ENCODE peak calls at places on chromosome 21, in five cellular contexts. Y is H9, Q is neuronal stem cell, M is H1, R is trophoblast cell. U is an unnamed sample.

GRCh38 chr21:17537299-17537698 is 24.5 kb downstream of the CXADR start:
- DNase-seq in Q (no peak), M (no peak), R (peak), Y (no peak), U (peak)

GRCh38 chr21:34498623-34499022 is 13.4 kb downstream of the KCNE1 start:
- DNase-seq in R (no peak), Y (no peak), Q (no peak), M (no peak), U (peak)

GRCh38 chr21:45297329-45297728 is 9.6 kb upstream of the POFUT2 start:
- DNase-seq in Y (no peak), Q (no peak), M (no peak), R (no peak), U (no peak)

GRCh38 chr21:29072873-29073221 is 601 bp downstream of the CCT8 start:
- DNase-seq in Y (no peak), M (no peak), Q (no peak), R (peak), U (peak)

GRCh38 chr21:36852293-36852692 is 114.2 kb downstream of the HLCS start:
- DNase-seq in M (no peak), R (no peak), Q (no peak), Y (no peak), U (no peak)

GRCh38 chr21:33966324-33966949 is 50.8 kb upstream of the ATP5PO start:
- DNase-seq in M (peak), Y (no peak), Q (no peak), R (no peak), U (no peak)

GRCh38 chr21:43721225-43721605 is 2.3 kb downstream of the PDXK start:
- DNase-seq in Y (no peak), M (no peak), Q (no peak), R (peak), U (no peak)

GRCh38 chr21:43740497-43741156 is 21.7 kb downstream of the PDXK start:
- DNase-seq in Q (peak), Y (peak), R (peak), M (peak), U (peak)

GRCh38 chr21:45505416-45506021 is 36.7 kb downstream of the SLC19A1 start:
- DNase-seq in Q (no peak), Y (no peak), R (no peak), M (no peak), U (no peak)

GRCh38 chr21:26736449-26736848 is 108.8 kb downstream of the ADAMTS1 start:
- DNase-seq in M (no peak), R (peak), Q (no peak), Y (no peak), U (peak)

GRCh38 chr21:45471229-45472052 is 66.5 kb downstream of the COL18A1 start:
- DNase-seq in Y (no peak), R (peak), M (no peak), Q (no peak), U (peak)

GRCh38 chr21:15011967-15012366 is 52.8 kb downstream of the NRIP1 start:
- DNase-seq in Y (no peak), R (no peak), Q (no peak), M (no peak), U (no peak)

GRCh38 chr21:28337319-28337718 is 655.4 kb downstream of the LTN1 start:
- DNase-seq in R (peak), Y (no peak), Q (no peak), M (no peak), U (peak)

GRCh38 chr21:34192646-34193285 is 119.4 kb downstream of the MRPS6 start:
- DNase-seq in R (no peak), M (no peak), Y (no peak), Q (no peak), U (no peak)

GRCh38 chr21:45747802-45748445 is 104.4 kb downstream of the PCBP3 start:
- DNase-seq in M (peak), R (no peak), Q (no peak), Y (no peak), U (peak)

GRCh38 chr21:25329227-25329626 is 278.1 kb downstream of the MRPL39 start:
- DNase-seq in M (no peak), Q (no peak), R (no peak), Y (no peak), U (no peak)

GRCh38 chr21:43588957-43589356 is 70.3 kb downstream of the HSF2BP start:
- DNase-seq in R (no peak), M (no peak), Q (no peak), Y (no peak), U (no peak)

GRCh38 chr21:35079181-35079580 is 30.1 kb upstream of the RUNX1 start:
- DNase-seq in Y (no peak), M (no peak), R (peak), Q (no peak), U (peak)

GRCh38 chr21:33123396-33124120 is 53.6 kb downstream of the OLIG1 start:
- DNase-seq in M (no peak), Q (no peak), Y (no peak), R (no peak), U (no peak)

GRCh38 chr21:19031956-19032355 is 628.4 kb upstream of the TMPRSS15 start:
- DNase-seq in Q (no peak), R (no peak), M (no peak), Y (no peak), U (no peak)

GRCh38 chr21:26194326-26194725 is 23.8 kb upstream of the APP start:
- DNase-seq in M (no peak), Y (no peak), Q (no peak), R (no peak), U (no peak)

DNA sequence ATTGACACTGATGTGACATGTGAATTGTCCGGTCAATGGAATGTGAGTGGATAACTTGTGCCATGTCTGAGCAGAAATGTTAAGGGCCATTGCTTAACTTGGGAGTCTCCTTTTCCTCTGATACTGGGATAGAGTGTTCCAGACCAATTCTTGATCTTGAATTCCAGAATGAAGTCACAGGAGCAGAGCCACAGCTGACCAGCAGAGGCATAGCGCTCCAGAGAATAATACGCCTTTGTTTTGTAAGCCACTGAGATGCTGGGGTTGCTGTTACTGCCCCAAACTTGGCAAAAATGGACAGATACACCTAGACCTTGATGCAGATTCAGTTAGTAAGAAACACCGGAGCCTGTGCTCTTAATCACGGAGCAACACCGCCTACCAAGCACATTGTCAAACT is 6.3 kb downstream of the KCNJ6 start:
- DNase-seq in R (no peak), Y (no peak), M (no peak), Q (no peak), U (no peak)
- H2BK12ac ChIP-seq in R (no peak), Y (no peak), M (no peak), Q (no peak), U (no peak)

DNA sequence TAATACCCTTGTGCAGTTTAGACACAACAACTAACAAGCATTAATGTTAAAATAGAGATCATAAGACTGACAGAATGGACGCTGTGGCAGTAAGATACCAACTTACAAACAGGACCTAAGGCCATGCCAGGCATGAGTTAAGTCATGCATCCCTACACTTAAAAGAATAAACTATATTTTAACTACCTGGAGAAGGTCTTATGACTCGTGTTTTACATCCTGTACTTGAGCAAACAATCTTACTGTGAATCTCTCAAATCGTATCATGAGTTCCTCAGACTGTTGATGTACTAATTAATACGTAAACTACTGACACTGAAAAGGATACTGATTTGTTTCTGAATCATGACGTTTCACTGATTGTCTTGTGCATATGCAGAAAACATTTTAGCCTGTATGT is 2.0 kb upstream of the RSPH1 start:
- DNase-seq in M (no peak), R (no peak), Y (no peak), Q (no peak), U (no peak)
- H3K14ac ChIP-seq in M (no peak), R (no peak), Y (no peak), Q (no peak), U (no peak)

GRCh38 chr21:41653243-41653943 is 113.5 kb downstream of the RIPK4 start:
- DNase-seq in Q (no peak), R (no peak), Y (no peak), M (no peak), U (no peak)
- H2BK12ac ChIP-seq in Q (no peak), R (no peak), Y (no peak), M (no peak), U (no peak)

GRCh38 chr21:42220138-42220701 is 1.3 kb downstream of the ABCG1 start:
- DNase-seq in R (peak), Q (peak), M (peak), Y (peak), U (peak)

GRCh38 chr21:42222821-42223390 is 4.0 kb downstream of the ABCG1 start:
- DNase-seq in Q (no peak), M (no peak), Y (no peak), R (no peak), U (no peak)

GRCh38 chr21:42221581-42222345 is 2.8 kb downstream of the ABCG1 start:
- DNase-seq in Q (no peak), Y (no peak), R (no peak), M (no peak), U (no peak)

GRCh38 chr21:42223826-42224575 is 5.1 kb downstream of the ABCG1 start:
- DNase-seq in Y (no peak), M (no peak), R (no peak), Q (no peak), U (no peak)

DNA sequence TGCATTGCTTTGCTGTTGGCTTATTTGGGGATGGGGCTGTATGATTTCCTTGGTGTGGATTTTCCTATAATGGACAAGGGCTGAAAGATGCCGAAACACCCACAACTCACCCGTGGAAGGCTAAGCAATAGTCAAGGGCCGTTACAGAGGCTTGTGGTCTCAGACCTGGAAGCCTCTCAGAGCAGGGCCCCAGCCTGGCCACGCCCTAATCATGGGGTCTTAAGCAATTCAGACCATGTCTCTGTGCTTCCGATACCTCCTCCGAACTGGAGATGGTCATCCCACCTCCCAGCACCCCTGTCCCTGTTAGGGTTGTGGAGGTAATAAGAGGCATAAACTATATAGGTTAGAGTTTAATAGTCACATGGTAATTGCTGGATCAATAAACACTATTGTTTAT is 3.4 kb downstream of the ABCG1 start:
- DNase-seq in M (no peak), Y (no peak), R (no peak), Q (no peak), U (no peak)
- H3K14ac ChIP-seq in M (no peak), Y (no peak), R (no peak), Q (no peak), U (no peak)

U was measured in mesenchymal stem cell.